ENCODE peak calls at places on chromosomes 12 and 14, in six cellular contexts. V is Caco-2, Z is body of pancreas, W is H7, T is right atrium auricular region, G is cardiac muscle cell. P is an unnamed sample. For H3K36me3, the result is how much of the 10 kb centered on the place peaks cover.

GRCh38 chr14:39841088-39841487 is 408.9 kb upstream of the FBXO33 start:
- DNase-seq in V (no peak), Z (no peak), W (no peak), T (no peak), G (no peak), P (no peak)

GRCh38 chr12:3086729-3087323 is 9.6 kb downstream of the TSPAN9 start:
- DNase-seq in V (peak), Z (no peak), W (no peak), T (no peak), G (no peak), P (no peak)

GRCh38 chr12:71484272-71484905 is 44.8 kb downstream of the LGR5 start:
- DNase-seq in V (no peak), Z (no peak), W (no peak), T (no peak), G (no peak), P (no peak)

GRCh38 chr14:84519836-84520235 is 1010.1 kb upstream of the FLRT2 start:
- DNase-seq in V (no peak), Z (no peak), W (no peak), T (no peak), G (no peak), P (no peak)

GRCh38 chr12:74145328-74145727 is 392.3 kb upstream of the ATXN7L3B start:
- DNase-seq in V (no peak), Z (no peak), W (no peak), T (no peak), G (no peak), P (no peak)

GRCh38 chr12:48024735-48025134 is 20.5 kb upstream of the COL2A1 start:
- DNase-seq in V (no peak), Z (no peak), W (peak), T (no peak), G (no peak), P (no peak)

GRCh38 chr14:37116933-37117844 is 55.2 kb downstream of the SLC25A21 start:
- DNase-seq in V (no peak), Z (no peak), W (no peak), T (no peak), G (no peak), P (no peak)

GRCh38 chr14:99232406-99233214 is 39.4 kb downstream of the BCL11B start:
- DNase-seq in V (no peak), Z (no peak), W (no peak), T (no peak), G (no peak), P (no peak)

GRCh38 chr12:52235001-52235760 is 2.1 kb downstream of the KRT7 start:
- DNase-seq in V (no peak), Z (peak), W (peak), T (no peak), G (peak), P (no peak)

GRCh38 chr12:3043406-3043805 is 33.8 kb upstream of the TSPAN9 start:
- DNase-seq in V (no peak), Z (no peak), W (no peak), T (no peak), G (no peak), P (no peak)

GRCh38 chr14:80364816-80365215 is 153.5 kb upstream of the DIO2 start:
- DNase-seq in V (peak), Z (no peak), W (no peak), T (no peak), G (no peak), P (no peak)

GRCh38 chr14:74488788-74489397 is 4.2 kb downstream of the NPC2 start:
- DNase-seq in V (no peak), Z (no peak), W (no peak), T (no peak), G (peak), P (no peak)

GRCh38 chr14:98756749-98757148 is 515.2 kb downstream of the BCL11B start:
- DNase-seq in V (no peak), Z (no peak), W (no peak), T (no peak), G (no peak), P (no peak)

GRCh38 chr12:64452559-64453329 is 824 bp downstream of the TBK1 start:
- DNase-seq in V (peak), Z (no peak), W (peak), T (no peak), G (peak), P (no peak)

GRCh38 chr12:101832030-101832429 is 1.3 kb upstream of the GNPTAB start:
- DNase-seq in V (no peak), Z (no peak), W (no peak), T (no peak), G (no peak), P (no peak)

GRCh38 chr12:62621239-62621638 is 154.6 kb downstream of the MON2 start:
- DNase-seq in V (no peak), Z (no peak), W (no peak), T (no peak), G (no peak), P (no peak)

GRCh38 chr14:93982684-93983007 is 6.3 kb upstream of the ASB2 start:
- DNase-seq in V (no peak), Z (no peak), W (no peak), T (no peak), G (no peak), P (no peak)

GRCh38 chr12:45216983-45217485 is 1.1 kb downstream of the ANO6 start:
- DNase-seq in V (no peak), Z (no peak), W (no peak), T (no peak), G (no peak), P (no peak)

GRCh38 chr12:86421333-86421732 is 165.1 kb upstream of the MGAT4C start:
- DNase-seq in V (no peak), Z (no peak), W (no peak), T (no peak), G (no peak), P (no peak)

GRCh38 chr14:71651228-71651627 is 281.0 kb upstream of the RGS6 start:
- DNase-seq in V (no peak), Z (no peak), W (no peak), T (no peak), G (peak), P (no peak)

GRCh38 chr14:54781936-54782802 is 120.5 kb downstream of the GCH1 start:
- DNase-seq in V (no peak), Z (no peak), W (no peak), T (no peak), G (no peak), P (no peak)

GRCh38 chr12:95102916-95103671 is 29.7 kb upstream of the NR2C1 start:
- DNase-seq in V (no peak), Z (no peak), W (no peak), T (no peak), G (peak), P (peak)

GRCh38 chr12:14418526-14418925 is 53.0 kb downstream of the ATF7IP start:
- DNase-seq in V (no peak), Z (no peak), W (no peak), T (no peak), G (peak), P (no peak)

GRCh38 chr12:14135996-14136395 is 154.6 kb upstream of the GRIN2B start:
- DNase-seq in V (no peak), Z (no peak), W (no peak), T (no peak), G (no peak), P (no peak)

GRCh38 chr14:100443643-100444042 is 120.5 kb downstream of the SLC25A47 start:
- DNase-seq in V (no peak), Z (no peak), W (no peak), T (no peak), G (no peak), P (no peak)

GRCh38 chr14:21090194-21090939 is 8.1 kb downstream of the ZNF219 start:
- DNase-seq in V (peak), Z (peak), W (peak), T (no peak), G (peak), P (no peak)

GRCh38 chr14:75886661-75887348 is 95.0 kb downstream of the TGFB3 start:
- DNase-seq in V (no peak), Z (no peak), W (no peak), T (no peak), G (peak), P (no peak)

GRCh38 chr12:124698211-124698997 is 131.0 kb upstream of the NCOR2 start:
- DNase-seq in V (no peak), Z (no peak), W (no peak), T (no peak), G (peak), P (no peak)

GRCh38 chr12:26434299-26434915 is 239.0 kb downstream of the SSPN start:
- DNase-seq in V (peak), Z (peak), W (peak), T (no peak), G (peak), P (no peak)

GRCh38 chr14:26833777-26834176 is 235.9 kb upstream of the NOVA1 start:
- DNase-seq in V (no peak), Z (no peak), W (no peak), T (no peak), G (no peak), P (no peak)

DNA sequence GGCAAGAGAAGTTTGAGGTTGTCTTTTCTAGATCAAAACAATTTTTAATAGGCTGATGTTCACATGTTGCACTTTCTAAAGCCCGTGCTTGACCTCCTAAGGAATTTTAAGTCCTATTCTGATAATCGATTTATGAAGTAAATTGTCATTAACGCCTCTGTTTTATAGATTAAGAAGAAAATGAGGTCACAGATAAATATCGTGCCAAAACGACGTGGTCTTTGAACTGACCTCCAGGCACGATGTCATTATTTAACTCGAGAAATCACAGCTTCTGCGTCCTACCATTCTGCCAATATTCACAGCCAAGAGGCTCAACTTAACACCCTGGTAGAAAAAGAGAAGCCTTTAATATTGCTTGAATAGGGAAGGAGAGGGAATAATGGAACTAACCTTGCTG is 862 bp upstream of the EEA1 start:
- DNase-seq in V (no peak), Z (no peak), W (no peak), T (no peak), G (peak), P (no peak)
- H3K4me3 ChIP-seq in V (peak), Z (no peak), W (peak), T (peak), G (peak), P (peak)

GRCh38 chr14:103703433-103704385 is 11.5 kb downstream of the XRCC3 start:
- DNase-seq in V (no peak), Z (no peak), W (no peak), T (no peak), G (no peak), P (no peak)
- H3K36me3 ChIP-seq in V (under half), Z (under half), W (under half), T (half or more), G (under half), P (half or more)

GRCh38 chr14:56795284-56795622 is 15.0 kb downstream of the OTX2 start:
- DNase-seq in V (no peak), Z (no peak), W (no peak), T (no peak), G (no peak), P (no peak)
- H3K4me3 ChIP-seq in V (no peak), Z (no peak), W (peak), T (no peak), G (peak), P (no peak)

GRCh38 chr14:77849711-77850110 is 49.8 kb downstream of the ADCK1 start:
- DNase-seq in V (no peak), Z (no peak), W (no peak), T (no peak), G (no peak), P (no peak)

GRCh38 chr14:77856930-77857329 is 57.0 kb downstream of the ADCK1 start:
- DNase-seq in V (no peak), Z (no peak), W (no peak), T (no peak), G (no peak), P (no peak)

GRCh38 chr14:77848031-77848430 is 48.1 kb downstream of the ADCK1 start:
- DNase-seq in V (no peak), Z (no peak), W (no peak), T (no peak), G (peak), P (no peak)

DNA sequence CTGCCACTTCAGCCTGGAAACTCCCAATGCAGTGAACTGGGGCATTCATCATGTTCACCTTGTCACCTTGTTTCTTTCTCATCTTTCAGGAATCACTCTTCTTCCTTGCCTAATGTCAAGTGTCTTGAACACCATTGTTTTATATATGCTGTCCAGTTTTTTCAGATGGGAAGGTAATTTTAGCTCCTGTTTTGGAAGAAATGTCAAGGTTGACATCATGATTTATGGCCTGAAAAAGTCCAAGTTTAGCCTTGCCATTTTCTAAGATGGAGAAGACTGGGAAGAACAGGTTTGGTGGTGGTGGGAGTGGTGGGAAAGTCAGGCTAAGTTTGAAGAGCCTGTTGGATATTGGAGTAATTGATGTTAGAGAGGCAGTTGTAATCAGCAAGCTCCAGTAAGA is 54.0 kb downstream of the ADCK1 start:
- DNase-seq in V (no peak), Z (no peak), W (no peak), T (no peak), G (no peak), P (no peak)
- H3K36me3 ChIP-seq in V (under half), Z (under half), W (under half), T (under half), G (under half), P (under half)

DNA sequence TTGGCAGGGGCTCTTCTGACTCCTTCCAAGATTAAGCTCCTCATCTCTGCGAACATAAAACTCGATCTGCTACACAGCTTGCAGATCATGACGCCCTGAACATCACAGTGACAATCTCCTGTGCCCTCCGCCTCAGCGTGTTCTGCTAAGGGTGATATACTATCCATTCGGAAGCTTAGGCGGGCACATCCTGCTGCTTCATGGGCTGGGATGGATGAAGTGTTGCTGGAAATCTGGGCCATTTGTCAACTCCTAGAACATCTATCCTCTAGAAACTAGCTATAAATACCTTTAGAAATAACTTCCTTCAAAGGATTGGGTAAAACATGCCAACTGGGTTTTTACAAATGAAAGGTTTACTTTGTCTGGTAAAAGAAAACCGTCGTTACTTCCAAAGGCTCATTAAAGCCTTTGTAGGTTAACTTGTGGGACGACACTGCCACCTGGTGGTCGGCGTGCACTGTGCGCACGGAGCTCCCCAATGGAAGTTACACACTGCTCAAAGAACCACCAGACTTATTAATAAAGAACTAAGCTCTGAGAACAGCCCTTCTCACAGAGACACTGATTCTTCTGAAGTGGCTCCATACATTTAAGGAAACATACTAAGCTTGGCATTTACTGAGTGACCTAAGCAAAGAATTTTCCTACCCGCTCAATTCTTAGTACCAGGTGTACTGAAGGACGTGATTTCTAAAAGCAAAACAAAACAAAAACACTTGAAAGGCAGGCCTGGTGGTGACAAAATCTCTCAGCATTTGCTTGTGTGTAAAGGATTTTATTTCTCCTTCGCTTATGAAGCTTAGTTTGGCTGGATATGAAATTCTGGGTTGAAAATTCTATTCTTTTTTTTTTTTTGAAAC is 21.5 kb upstream of the CACNA2D4 start:
- DNase-seq in V (peak), Z (peak), W (peak), T (peak), G (peak), P (peak)
- H3K4me3 ChIP-seq in V (no peak), Z (no peak), W (no peak), T (no peak), G (no peak), P (no peak)

DNA sequence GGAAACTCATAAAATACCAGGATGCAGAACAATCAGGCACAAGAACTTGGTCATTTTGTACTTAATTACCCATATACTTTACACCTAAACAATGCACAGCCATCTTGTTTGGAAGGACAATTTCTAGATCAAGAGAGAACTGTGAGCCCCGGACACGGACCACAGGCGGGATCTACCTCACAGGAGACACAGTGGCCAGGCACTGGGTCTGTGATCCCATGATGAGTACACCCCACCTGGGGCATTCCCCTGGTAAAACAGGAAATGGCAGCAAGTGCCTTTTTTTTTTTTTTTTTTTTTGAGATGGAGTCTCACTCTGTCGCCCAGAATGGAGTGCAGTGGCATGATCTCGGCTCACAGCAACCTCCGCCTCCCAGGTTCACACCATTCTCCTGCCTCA is 15.2 kb downstream of the GOLGA3 start:
- DNase-seq in V (no peak), Z (no peak), W (no peak), T (no peak), G (no peak), P (no peak)
- H3K36me3 ChIP-seq in V (under half), Z (under half), W (under half), T (half or more), G (under half), P (under half)

DNA sequence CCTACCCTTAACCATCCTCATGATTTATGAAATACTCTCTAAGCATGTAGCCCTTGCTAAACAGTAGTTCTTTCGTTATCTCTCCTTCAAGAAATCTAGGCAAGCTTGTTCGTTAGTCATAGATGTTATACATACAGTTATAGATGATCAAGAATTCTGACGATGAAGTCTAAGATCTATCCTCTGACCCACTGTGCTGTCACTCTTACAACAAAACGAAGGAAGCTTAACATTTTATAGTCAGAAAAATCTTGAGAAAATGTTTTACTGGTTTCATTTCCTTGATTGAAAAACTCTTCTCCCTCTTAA is 68.9 kb downstream of the SPPL3 start:
- DNase-seq in V (no peak), Z (no peak), W (no peak), T (no peak), G (no peak), P (no peak)
- H3K4me3 ChIP-seq in V (no peak), Z (no peak), W (no peak), T (no peak), G (peak), P (no peak)

GRCh38 chr12:54393350-54393655 is 8.8 kb upstream of the ZNF385A start:
- DNase-seq in V (no peak), Z (no peak), W (no peak), T (no peak), G (no peak), P (no peak)

GRCh38 chr12:54394281-54394719 is 9.8 kb upstream of the ZNF385A start:
- DNase-seq in V (peak), Z (peak), W (peak), T (no peak), G (peak), P (no peak)

GRCh38 chr12:54393743-54394142 is 9.2 kb upstream of the ZNF385A start:
- DNase-seq in V (no peak), Z (no peak), W (no peak), T (no peak), G (no peak), P (no peak)

GRCh38 chr12:54395545-54395944 is 11.0 kb upstream of the ZNF385A start:
- DNase-seq in V (no peak), Z (no peak), W (no peak), T (no peak), G (no peak), P (no peak)

GRCh38 chr12:54394986-54395385 is 10.5 kb upstream of the ZNF385A start:
- DNase-seq in V (no peak), Z (no peak), W (no peak), T (no peak), G (no peak), P (no peak)
- H3K36me3 ChIP-seq in V (under half), Z (under half), W (under half), T (half or more), G (under half), P (under half)

GRCh38 chr14:68780358-68781160 is 12.3 kb downstream of the ZFP36L1 start:
- DNase-seq in V (peak), Z (peak), W (peak), T (peak), G (peak), P (no peak)

GRCh38 chr14:68781161-68782021 is 11.5 kb downstream of the ZFP36L1 start:
- DNase-seq in V (no peak), Z (peak), W (no peak), T (peak), G (no peak), P (no peak)

GRCh38 chr14:68782091-68782981 is 10.5 kb downstream of the ZFP36L1 start:
- DNase-seq in V (no peak), Z (peak), W (peak), T (peak), G (no peak), P (no peak)

GRCh38 chr14:68777644-68778043 is 15.2 kb downstream of the ZFP36L1 start:
- DNase-seq in V (no peak), Z (peak), W (no peak), T (peak), G (no peak), P (no peak)

DNA sequence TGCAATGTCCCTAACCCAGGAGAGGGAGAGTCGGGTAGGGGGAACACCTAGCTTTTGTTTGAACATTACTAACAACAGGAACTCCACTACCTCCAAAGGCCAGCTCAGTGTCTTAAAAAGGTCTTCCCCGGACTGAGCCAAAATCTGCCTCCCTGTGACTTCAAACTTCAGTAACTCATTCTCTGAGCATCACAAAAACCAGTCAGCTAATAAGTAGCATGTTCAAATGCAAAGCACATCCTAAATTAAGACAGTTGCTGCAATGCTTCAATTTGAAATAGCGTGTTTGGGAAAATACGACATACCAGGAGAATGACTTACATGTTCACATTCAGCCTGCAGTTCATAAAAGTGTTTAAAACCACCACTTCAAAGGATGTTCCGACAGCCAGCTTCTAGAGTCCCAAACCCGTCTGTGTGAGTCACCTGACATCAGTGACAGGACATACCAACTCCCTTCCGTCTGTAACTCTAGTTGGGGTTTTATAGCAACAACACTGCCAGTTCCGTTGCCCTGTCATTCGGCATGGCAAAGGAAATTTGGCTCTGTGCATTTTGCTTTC is 13.0 kb downstream of the ZFP36L1 start:
- DNase-seq in V (peak), Z (peak), W (no peak), T (peak), G (peak), P (no peak)
- H3K4me3 ChIP-seq in V (no peak), Z (no peak), W (no peak), T (no peak), G (no peak), P (no peak)

GRCh38 chr12:118391836-118392235 is 15.5 kb downstream of the SUDS3 start:
- DNase-seq in V (no peak), Z (no peak), W (no peak), T (no peak), G (no peak), P (no peak)
- H3K36me3 ChIP-seq in V (under half), Z (under half), W (under half), T (half or more), G (half or more), P (under half)